ENCODE peak calls at places on chromosomes 16 and 17, in five cellular contexts. B is SK-N-SH, X is upper lobe of left lung, F is type B pancreatic cell, U is Peyer's patch. V is an unnamed sample.

GRCh38 chr17:41907633-41908539 is 10.9 kb downstream of the ACLY start:
- DNase-seq in X (no peak), F (no peak), B (peak; percentile 84), U (peak; percentile 75), V (no peak)

GRCh38 chr16:56277040-56277439 is 85.8 kb downstream of the GNAO1 start:
- DNase-seq in U (no peak), X (peak; percentile 15), B (peak; percentile 55), F (no peak), V (no peak)

GRCh38 chr16:3188925-3189825 is 1.2 kb downstream of the OR1F1 start:
- DNase-seq in B (peak; percentile 76), X (no peak), U (peak; percentile 24), F (no peak), V (no peak)

GRCh38 chr16:83935858-83936255 is 17.2 kb upstream of the OSGIN1 start:
- DNase-seq in B (peak; percentile 55), F (no peak), U (no peak), X (no peak), V (no peak)

GRCh38 chr17:21539146-21539545 is 153.2 kb upstream of the KCNJ18 start:
- DNase-seq in X (no peak), U (no peak), F (no peak), B (no peak), V (no peak)

GRCh38 chr17:35210741-35211140 is 16.5 kb upstream of the SLC35G3 start:
- DNase-seq in U (no peak), B (no peak), X (no peak), F (no peak), V (no peak)

GRCh38 chr17:5560361-5560988 is 23.8 kb downstream of the NLRP1 start:
- DNase-seq in X (no peak), F (no peak), B (no peak), U (no peak), V (no peak)

GRCh38 chr17:40598021-40598927 is 33.0 kb upstream of the CCR7 start:
- DNase-seq in F (peak; percentile 24), X (no peak), U (no peak), B (no peak), V (no peak)

GRCh38 chr16:68357923-68358322 is 47.1 kb downstream of the PRMT7 start:
- DNase-seq in F (no peak), U (no peak), B (peak; percentile 24), X (no peak), V (no peak)

GRCh38 chr17:80526116-80526910 is 18.3 kb upstream of the RPTOR start:
- DNase-seq in F (no peak), X (no peak), B (peak; percentile 25), U (no peak), V (no peak)

GRCh38 chr16:13935408-13935807 is 15.5 kb downstream of the ERCC4 start:
- DNase-seq in U (no peak), X (no peak), F (no peak), B (no peak), V (no peak)

GRCh38 chr17:4708436-4708835 is 2.0 kb upstream of the ARRB2 start:
- DNase-seq in F (no peak), U (no peak), B (no peak), X (no peak), V (no peak)

GRCh38 chr16:583470-583814 is 6.4 kb upstream of the RAB40C start:
- DNase-seq in F (no peak), B (no peak), U (no peak), X (no peak), V (no peak)

GRCh38 chr16:58378401-58378800 is 13.9 kb upstream of the GINS3 start:
- DNase-seq in U (no peak), X (no peak), B (no peak), F (no peak), V (no peak)

GRCh38 chr16:8958344-8958808 is 5.3 kb downstream of the USP7 start:
- DNase-seq in U (no peak), F (no peak), B (peak; percentile 62), X (no peak), V (no peak)

GRCh38 chr16:75433732-75434413 is 570 bp upstream of the CFDP1 start:
- DNase-seq in B (peak; percentile 68), F (no peak), X (peak; percentile 77), U (peak; percentile 69), V (no peak)

GRCh38 chr17:68624381-68624780 is 23.2 kb upstream of the FAM20A start:
- DNase-seq in F (no peak), U (no peak), B (no peak), X (no peak), V (no peak)

GRCh38 chr17:9026741-9027140 is 5.4 kb downstream of the NTN1 start:
- DNase-seq in X (no peak), B (no peak), F (peak; percentile 36), U (no peak), V (no peak)

GRCh38 chr17:12402963-12403622 is 262.6 kb upstream of the MYOCD start:
- DNase-seq in B (no peak), X (no peak), U (no peak), F (no peak), V (no peak)

GRCh38 chr17:8791910-8792270 is 7.3 kb downstream of the MFSD6L start:
- DNase-seq in U (no peak), F (no peak), B (no peak), X (no peak), V (no peak)

GRCh38 chr16:19410435-19411153 is 7.1 kb upstream of the TMC5 start:
- DNase-seq in B (peak; percentile 76), F (peak; percentile 71), X (peak; percentile 52), U (peak; percentile 85), V (peak; percentile 18)

GRCh38 chr16:60337671-60338070 is 1603.6 kb upstream of the GOT2 start:
- DNase-seq in F (no peak), X (no peak), B (no peak), U (no peak), V (no peak)

GRCh38 chr17:14664511-14664910 is 363.6 kb downstream of the HS3ST3B1 start:
- DNase-seq in U (no peak), F (no peak), B (no peak), X (no peak), V (no peak)

GRCh38 chr17:78828470-78829185 is 12.0 kb downstream of the USP36 start:
- DNase-seq in U (no peak), F (no peak), B (peak; percentile 42), X (no peak), V (no peak)
- TF ChIP-seq CTCF in U (no peak), F (no peak), B (peak; percentile 64), X (no peak), V (no peak)

GRCh38 chr17:13490427-13490826 is 111.3 kb downstream of the HS3ST3A1 start:
- DNase-seq in F (no peak), U (no peak), B (no peak), X (no peak), V (no peak)
- TF ChIP-seq CTCF in F (peak; percentile 38), U (no peak), B (no peak), X (no peak), V (no peak)

DNA sequence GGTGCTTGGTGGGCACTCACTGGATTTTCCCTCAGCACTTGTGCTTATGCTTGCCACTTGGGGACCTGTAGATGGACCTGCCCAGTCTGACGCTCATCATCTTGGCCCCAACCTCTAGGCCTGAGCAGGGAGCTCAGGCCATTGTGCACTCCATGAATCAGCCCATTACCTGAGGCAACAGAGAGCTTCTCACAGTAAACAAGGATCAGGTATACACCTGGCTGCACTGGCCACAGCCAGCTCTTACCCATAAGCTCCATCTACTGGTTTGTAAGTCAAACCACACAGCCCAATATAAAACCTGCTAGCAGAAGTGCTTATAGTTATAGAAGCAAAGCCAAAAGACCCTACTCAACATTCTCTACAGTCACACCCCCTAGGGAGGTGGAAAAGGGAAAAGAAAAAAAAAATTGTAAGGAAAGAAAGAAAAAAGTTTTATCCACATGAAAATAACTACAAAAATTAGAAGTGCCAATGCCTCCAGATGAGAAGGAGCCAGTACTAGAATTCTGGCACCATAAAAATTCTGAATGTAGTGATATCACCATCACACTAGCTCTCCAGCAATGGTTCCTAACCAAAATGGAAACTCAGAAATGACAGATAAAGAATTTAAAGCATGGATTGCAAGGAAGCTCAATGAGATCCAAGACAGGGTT is 87.8 kb upstream of the CDH5 start:
- DNase-seq in F (peak; percentile 31), U (no peak), X (peak; percentile 58), B (no peak), V (no peak)
- TF ChIP-seq CTCF in F (no peak), U (no peak), X (peak; percentile 28), B (no peak), V (no peak)

DNA sequence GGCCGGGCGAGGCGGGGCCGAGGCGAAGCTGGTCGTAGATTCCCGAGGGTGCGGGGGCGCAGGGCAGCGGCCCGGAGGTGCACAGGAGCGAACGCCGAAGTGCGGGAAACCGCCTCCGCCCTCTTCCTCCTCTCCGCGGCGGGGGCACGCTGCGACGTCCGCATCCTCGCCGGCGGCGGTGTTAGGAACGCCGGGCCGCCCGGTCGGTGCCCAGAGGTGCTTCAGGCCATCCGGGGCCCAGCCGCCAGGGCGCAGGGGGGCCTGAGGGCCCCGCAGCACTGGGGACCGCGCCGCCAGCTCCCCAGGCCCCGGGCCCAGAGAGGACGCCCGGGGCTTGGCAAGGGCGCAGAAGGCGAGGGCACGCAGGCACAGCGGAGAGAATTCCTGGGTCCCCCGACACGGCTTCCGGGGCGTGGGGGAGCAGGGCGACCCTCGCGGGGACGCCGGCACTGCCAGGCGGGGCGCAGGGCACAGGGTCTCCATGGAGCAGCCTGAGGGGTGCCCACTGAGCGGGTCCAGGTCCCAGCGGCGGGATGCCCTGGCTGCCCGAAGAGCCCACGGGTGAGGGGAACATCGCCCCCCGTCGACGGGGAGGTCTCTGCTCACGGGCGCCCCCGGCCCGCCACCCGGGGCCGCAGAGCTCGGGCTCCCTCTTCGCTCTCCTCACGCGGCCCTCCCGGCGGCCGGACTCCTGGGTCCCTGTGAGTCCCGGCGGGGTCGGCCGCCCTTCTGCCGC is 576 bp downstream of the EPOP start:
- DNase-seq in B (peak; percentile 81), U (peak; percentile 59), X (peak; percentile 24), F (no peak), V (peak; percentile 53)
- TF ChIP-seq CTCF in B (no peak), U (no peak), X (no peak), F (no peak), V (no peak)

GRCh38 chr16:25108054-25108453 is 3.5 kb upstream of the LCMT1 start:
- DNase-seq in B (peak; percentile 33), U (no peak), F (no peak), X (no peak), V (no peak)
- TF ChIP-seq CTCF in B (no peak), U (no peak), F (no peak), X (no peak), V (no peak)